ENCODE peak calls at places on chromosomes 4 and X, in five cellular contexts. One of them, this sample, is unnamed.

GRCh38 chr4:155590751-155591150 is 75.9 kb upstream of the GUCY1A1 start:
- DNase-seq in AG10803: no peak
- DNase-seq in neural progenitor cell: no peak
- DNase-seq in kidney epithelial cell: no peak
- DNase-seq in CD8-positive, alpha-beta T cell: no peak
- DNase-seq in this sample: no peak

GRCh38 chrX:130645955-130646583 is 244.3 kb downstream of the RBMX2 start:
- DNase-seq in AG10803: no peak
- DNase-seq in CD8-positive, alpha-beta T cell: no peak
- DNase-seq in neural progenitor cell: no peak
- DNase-seq in kidney epithelial cell: no peak
- DNase-seq in this sample: no peak

GRCh38 chr4:105710678-105711077 is 2.1 kb downstream of the GSTCD start:
- DNase-seq in kidney epithelial cell: no peak
- DNase-seq in CD8-positive, alpha-beta T cell: no peak
- DNase-seq in neural progenitor cell: no peak
- DNase-seq in AG10803: no peak
- DNase-seq in this sample: no peak

GRCh38 chr4:98603683-98604573 is 54.5 kb downstream of the TSPAN5 start:
- DNase-seq in neural progenitor cell: no peak
- DNase-seq in kidney epithelial cell: no peak
- DNase-seq in CD8-positive, alpha-beta T cell: no peak
- DNase-seq in AG10803: peak
- DNase-seq in this sample: no peak

GRCh38 chr4:169239236-169239905 is 31.4 kb downstream of the SH3RF1 start:
- DNase-seq in neural progenitor cell: no peak
- DNase-seq in CD8-positive, alpha-beta T cell: no peak
- DNase-seq in kidney epithelial cell: no peak
- DNase-seq in AG10803: no peak
- DNase-seq in this sample: no peak

GRCh38 chr4:1047106-1047975 is 35.9 kb downstream of the FGFRL1 start:
- DNase-seq in neural progenitor cell: peak
- DNase-seq in kidney epithelial cell: no peak
- DNase-seq in CD8-positive, alpha-beta T cell: no peak
- DNase-seq in AG10803: no peak
- DNase-seq in this sample: peak

GRCh38 chrX:121755541-121755940 is 708.1 kb downstream of the GLUD2 start:
- DNase-seq in neural progenitor cell: peak
- DNase-seq in AG10803: peak
- DNase-seq in CD8-positive, alpha-beta T cell: no peak
- DNase-seq in kidney epithelial cell: no peak
- DNase-seq in this sample: no peak

GRCh38 chr4:13349096-13349495 is 135.0 kb downstream of the RAB28 start:
- DNase-seq in CD8-positive, alpha-beta T cell: no peak
- DNase-seq in neural progenitor cell: no peak
- DNase-seq in AG10803: peak
- DNase-seq in kidney epithelial cell: no peak
- DNase-seq in this sample: no peak

GRCh38 chr4:146333187-146333894 is 119.0 kb downstream of the REELD1 start:
- DNase-seq in CD8-positive, alpha-beta T cell: no peak
- DNase-seq in AG10803: peak
- DNase-seq in neural progenitor cell: no peak
- DNase-seq in kidney epithelial cell: peak
- DNase-seq in this sample: no peak

GRCh38 chrX:68433155-68433980 is at the start of gene OPHN1:
- DNase-seq in neural progenitor cell: peak
- DNase-seq in CD8-positive, alpha-beta T cell: no peak
- DNase-seq in kidney epithelial cell: no peak
- DNase-seq in AG10803: peak
- DNase-seq in this sample: no peak

GRCh38 chr4:13548059-13548983 is 4.0 kb upstream of the NKX3-2 start:
- DNase-seq in neural progenitor cell: peak
- DNase-seq in CD8-positive, alpha-beta T cell: no peak
- DNase-seq in AG10803: no peak
- DNase-seq in kidney epithelial cell: no peak
- DNase-seq in this sample: no peak

GRCh38 chr4:61200195-61200990 is at the start of gene ADGRL3:
- DNase-seq in kidney epithelial cell: no peak
- DNase-seq in neural progenitor cell: peak
- DNase-seq in AG10803: no peak
- DNase-seq in CD8-positive, alpha-beta T cell: no peak
- DNase-seq in this sample: no peak

GRCh38 chr4:73599182-73599581 is 21.1 kb downstream of the RASSF6 start:
- DNase-seq in neural progenitor cell: peak
- DNase-seq in CD8-positive, alpha-beta T cell: no peak
- DNase-seq in AG10803: peak
- DNase-seq in kidney epithelial cell: peak
- DNase-seq in this sample: no peak

GRCh38 chr4:7375427-7375826 is 59.3 kb downstream of the PSAPL1 start:
- DNase-seq in CD8-positive, alpha-beta T cell: no peak
- DNase-seq in kidney epithelial cell: no peak
- DNase-seq in AG10803: peak
- DNase-seq in neural progenitor cell: no peak
- DNase-seq in this sample: no peak

GRCh38 chrX:40149286-40150175 is 51.8 kb upstream of the BCOR start:
- DNase-seq in CD8-positive, alpha-beta T cell: no peak
- DNase-seq in kidney epithelial cell: no peak
- DNase-seq in neural progenitor cell: peak
- DNase-seq in AG10803: no peak
- DNase-seq in this sample: no peak

GRCh38 chr4:42151568-42152506 is 618 bp downstream of the BEND4 start:
- DNase-seq in CD8-positive, alpha-beta T cell: peak
- DNase-seq in kidney epithelial cell: no peak
- DNase-seq in neural progenitor cell: peak
- DNase-seq in AG10803: no peak
- DNase-seq in this sample: peak

DNA sequence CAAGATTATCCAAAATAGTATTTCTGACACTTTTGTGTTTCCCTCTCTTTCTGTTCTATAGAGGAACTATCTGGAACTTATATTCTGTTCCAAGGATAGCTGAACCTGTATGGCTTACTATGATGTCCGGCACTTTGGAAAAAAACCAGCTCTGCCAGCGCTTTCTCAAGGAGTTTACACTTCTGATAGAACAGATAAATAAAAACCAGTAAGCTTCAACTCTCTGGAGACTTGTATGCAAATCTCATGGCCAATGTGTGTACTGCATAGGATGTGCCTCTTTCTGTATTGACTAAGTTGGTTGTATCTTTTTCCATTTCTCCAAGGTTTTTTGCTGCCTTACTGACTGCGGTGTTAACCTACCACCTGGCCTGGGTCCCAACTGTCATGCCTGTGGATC is 92.5 kb downstream of the FNIP2 start:
- DNase-seq in kidney epithelial cell: no peak
- DNase-seq in CD8-positive, alpha-beta T cell: no peak
- DNase-seq in neural progenitor cell: no peak
- DNase-seq in AG10803: no peak
- DNase-seq in this sample: no peak
- H3K4me3 ChIP-seq in kidney epithelial cell: no peak
- H3K4me3 ChIP-seq in CD8-positive, alpha-beta T cell: no peak
- H3K4me3 ChIP-seq in neural progenitor cell: no peak
- H3K4me3 ChIP-seq in AG10803: no peak
- H3K4me3 ChIP-seq in this sample: no peak

DNA sequence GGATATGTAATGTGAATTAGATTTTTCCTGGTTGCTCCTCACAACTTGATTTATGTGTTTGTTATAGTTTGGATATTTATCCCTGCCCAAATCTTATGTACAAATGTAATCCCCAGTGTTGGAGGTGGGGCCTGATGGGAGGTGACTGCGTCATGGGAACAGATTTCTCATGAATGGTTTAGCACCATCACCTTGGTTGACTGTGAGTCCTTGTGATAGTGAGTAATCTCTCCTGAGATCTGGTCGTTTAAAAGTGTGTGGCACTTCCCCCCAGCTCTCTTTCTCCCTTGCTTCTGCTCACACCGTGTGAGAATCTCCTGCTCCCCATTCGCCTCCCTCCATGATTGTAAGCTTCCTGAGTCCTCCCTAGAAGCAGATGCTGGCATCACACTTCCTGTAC is 2.2 kb downstream of the MID2 start:
- DNase-seq in AG10803: no peak
- DNase-seq in neural progenitor cell: no peak
- DNase-seq in CD8-positive, alpha-beta T cell: no peak
- DNase-seq in kidney epithelial cell: no peak
- DNase-seq in this sample: no peak
- H3K4me3 ChIP-seq in AG10803: no peak
- H3K4me3 ChIP-seq in neural progenitor cell: no peak
- H3K4me3 ChIP-seq in CD8-positive, alpha-beta T cell: no peak
- H3K4me3 ChIP-seq in kidney epithelial cell: no peak
- H3K4me3 ChIP-seq in this sample: no peak

GRCh38 chrX:72240976-72241375 is 2.1 kb upstream of the ERCC6L start:
- DNase-seq in AG10803: no peak
- DNase-seq in kidney epithelial cell: no peak
- DNase-seq in CD8-positive, alpha-beta T cell: no peak
- DNase-seq in neural progenitor cell: no peak
- DNase-seq in this sample: no peak

GRCh38 chrX:72236841-72237240 is 2.0 kb downstream of the ERCC6L start:
- DNase-seq in CD8-positive, alpha-beta T cell: no peak
- DNase-seq in neural progenitor cell: no peak
- DNase-seq in AG10803: no peak
- DNase-seq in kidney epithelial cell: no peak
- DNase-seq in this sample: no peak

GRCh38 chrX:72243472-72243871 is 4.6 kb upstream of the ERCC6L start:
- DNase-seq in AG10803: peak
- DNase-seq in CD8-positive, alpha-beta T cell: no peak
- DNase-seq in kidney epithelial cell: no peak
- DNase-seq in neural progenitor cell: no peak
- DNase-seq in this sample: no peak

GRCh38 chrX:72238721-72239475 is at the start of gene ERCC6L:
- DNase-seq in CD8-positive, alpha-beta T cell: peak
- DNase-seq in AG10803: peak
- DNase-seq in kidney epithelial cell: peak
- DNase-seq in neural progenitor cell: peak
- DNase-seq in this sample: peak

DNA sequence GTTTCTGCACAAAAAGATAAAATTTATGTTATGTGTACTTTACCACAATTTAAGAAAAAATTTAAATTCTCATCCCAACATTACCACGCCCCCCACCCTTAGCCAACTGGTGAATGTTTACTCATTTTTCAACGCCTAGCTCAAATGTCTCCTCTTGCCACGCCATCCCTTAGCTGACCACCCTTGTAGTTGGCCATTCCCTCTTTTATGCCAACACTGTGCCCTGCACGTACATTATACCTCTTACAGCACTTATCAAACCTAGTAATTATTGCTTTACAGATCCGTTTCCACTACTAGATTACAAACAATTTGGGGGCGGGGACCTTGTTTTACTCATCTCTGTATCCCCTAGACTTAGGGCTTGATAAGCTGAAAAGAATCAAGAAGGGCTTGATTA is 644 bp downstream of the ERCC6L start:
- DNase-seq in CD8-positive, alpha-beta T cell: no peak
- DNase-seq in kidney epithelial cell: no peak
- DNase-seq in AG10803: no peak
- DNase-seq in neural progenitor cell: no peak
- DNase-seq in this sample: no peak
- H3K4me3 ChIP-seq in CD8-positive, alpha-beta T cell: peak
- H3K4me3 ChIP-seq in kidney epithelial cell: peak
- H3K4me3 ChIP-seq in AG10803: peak
- H3K4me3 ChIP-seq in neural progenitor cell: peak
- H3K4me3 ChIP-seq in this sample: peak

DNA sequence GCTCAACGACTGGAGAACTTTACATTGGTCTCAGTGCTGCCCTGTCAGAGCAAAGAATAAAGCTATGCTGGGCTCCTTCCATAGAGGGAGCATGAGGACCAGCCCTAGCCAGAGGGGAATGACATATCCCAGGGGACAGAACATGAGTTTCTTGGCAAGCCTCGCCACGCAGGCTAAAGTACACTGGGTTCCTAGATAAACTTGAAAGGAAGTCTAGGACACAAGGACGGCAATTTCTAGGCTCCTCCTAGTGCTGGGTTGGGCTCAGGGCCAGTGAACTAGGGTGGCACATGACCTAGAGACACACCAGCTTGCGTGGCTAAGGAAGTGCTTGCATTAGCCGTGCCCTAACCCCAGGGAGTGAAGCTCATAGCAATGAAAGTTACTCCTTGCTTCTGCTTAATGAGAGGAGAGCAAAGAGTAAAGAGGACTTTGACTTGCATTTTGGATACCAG is 141.0 kb downstream of the MAB21L2 start:
- DNase-seq in neural progenitor cell: peak
- DNase-seq in CD8-positive, alpha-beta T cell: no peak
- DNase-seq in kidney epithelial cell: no peak
- DNase-seq in AG10803: no peak
- DNase-seq in this sample: no peak
- H3K4me3 ChIP-seq in neural progenitor cell: no peak
- H3K4me3 ChIP-seq in CD8-positive, alpha-beta T cell: no peak
- H3K4me3 ChIP-seq in kidney epithelial cell: no peak
- H3K4me3 ChIP-seq in AG10803: no peak
- H3K4me3 ChIP-seq in this sample: no peak

GRCh38 chrX:132480581-132481203 is 8.1 kb downstream of the MBNL3 start:
- DNase-seq in CD8-positive, alpha-beta T cell: peak
- DNase-seq in AG10803: peak
- DNase-seq in kidney epithelial cell: no peak
- DNase-seq in neural progenitor cell: no peak
- DNase-seq in this sample: peak
- H3K4me3 ChIP-seq in CD8-positive, alpha-beta T cell: peak
- H3K4me3 ChIP-seq in AG10803: peak
- H3K4me3 ChIP-seq in kidney epithelial cell: no peak
- H3K4me3 ChIP-seq in neural progenitor cell: no peak
- H3K4me3 ChIP-seq in this sample: peak

DNA sequence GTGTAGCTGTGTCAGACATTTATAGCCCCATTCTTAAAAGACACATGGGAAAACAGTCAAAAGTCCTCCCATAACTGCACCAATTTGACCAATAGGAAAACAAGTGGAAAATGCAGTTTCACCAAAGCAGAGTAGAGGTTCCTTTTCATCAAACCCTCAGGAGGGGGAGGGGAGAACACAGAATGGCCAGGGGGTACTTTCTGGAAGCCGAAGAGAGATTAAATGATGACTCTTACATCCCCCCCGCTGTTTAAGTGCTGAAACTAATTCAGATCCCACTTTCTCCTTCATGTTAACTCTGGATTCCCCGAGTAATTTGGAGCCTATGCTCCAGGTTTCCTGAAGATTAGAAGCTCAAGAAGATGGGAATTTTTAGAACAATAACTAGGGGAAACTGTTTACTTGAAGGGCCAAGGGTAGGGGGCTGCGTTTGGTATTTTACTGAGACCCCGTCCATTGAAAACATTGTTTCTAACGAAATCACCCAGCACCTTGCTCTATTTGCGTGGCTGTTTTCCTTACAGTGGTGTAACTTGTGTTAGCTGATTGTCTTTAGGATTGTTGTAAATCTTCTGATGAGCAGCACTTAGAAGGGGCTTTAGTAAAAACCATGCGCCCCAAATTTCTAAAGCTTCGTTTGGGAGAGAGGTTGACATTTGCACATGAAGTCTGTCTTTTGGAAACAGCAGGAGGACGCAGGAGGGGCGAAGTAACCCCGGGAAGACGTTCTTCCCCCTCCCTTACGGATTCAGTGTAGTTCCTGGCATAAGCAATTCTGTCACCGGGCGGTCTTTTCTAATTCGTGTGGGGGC is 2.2 kb upstream of the LEF1 start:
- DNase-seq in neural progenitor cell: peak
- DNase-seq in CD8-positive, alpha-beta T cell: no peak
- DNase-seq in kidney epithelial cell: no peak
- DNase-seq in AG10803: no peak
- DNase-seq in this sample: no peak
- H3K4me3 ChIP-seq in neural progenitor cell: peak
- H3K4me3 ChIP-seq in CD8-positive, alpha-beta T cell: peak
- H3K4me3 ChIP-seq in kidney epithelial cell: no peak
- H3K4me3 ChIP-seq in AG10803: no peak
- H3K4me3 ChIP-seq in this sample: peak

GRCh38 chrX:134622056-134622812 is 36.0 kb downstream of the PLAC1 start:
- DNase-seq in neural progenitor cell: no peak
- DNase-seq in AG10803: peak
- DNase-seq in CD8-positive, alpha-beta T cell: no peak
- DNase-seq in kidney epithelial cell: peak
- DNase-seq in this sample: no peak
- H3K4me3 ChIP-seq in neural progenitor cell: no peak
- H3K4me3 ChIP-seq in AG10803: no peak
- H3K4me3 ChIP-seq in CD8-positive, alpha-beta T cell: no peak
- H3K4me3 ChIP-seq in kidney epithelial cell: no peak
- H3K4me3 ChIP-seq in this sample: no peak

GRCh38 chrX:105822138-105823091 is at the start of gene NRK:
- DNase-seq in CD8-positive, alpha-beta T cell: no peak
- DNase-seq in AG10803: no peak
- DNase-seq in neural progenitor cell: peak
- DNase-seq in kidney epithelial cell: no peak
- DNase-seq in this sample: no peak
- H3K4me3 ChIP-seq in CD8-positive, alpha-beta T cell: no peak
- H3K4me3 ChIP-seq in AG10803: no peak
- H3K4me3 ChIP-seq in neural progenitor cell: peak
- H3K4me3 ChIP-seq in kidney epithelial cell: peak
- H3K4me3 ChIP-seq in this sample: no peak

This sample was measured in CD8-positive, alpha-beta memory T cell.